ENCODE peak calls at places on chromosome 22, in ten cellular contexts. One of them, this sample, is unnamed.

GRCh38 chr22:43985532-43985931 is 30.3 kb downstream of the SAMM50 start:
- DNase-seq in GM12878: no peak
- DNase-seq in GM12891: no peak
- DNase-seq in stomach: no peak
- DNase-seq in A549: no peak
- DNase-seq in uterus: no peak
- DNase-seq in lower leg skin: peak
- DNase-seq in suprapubic skin: no peak
- DNase-seq in transverse colon: no peak
- DNase-seq in gastrocnemius medialis: peak
- DNase-seq in this sample: no peak

GRCh38 chr22:36922752-36923457 is 9.5 kb downstream of the CSF2RB start:
- DNase-seq in GM12878: no peak
- DNase-seq in GM12891: no peak
- DNase-seq in stomach: no peak
- DNase-seq in A549: no peak
- DNase-seq in uterus: no peak
- DNase-seq in lower leg skin: peak
- DNase-seq in suprapubic skin: no peak
- DNase-seq in transverse colon: no peak
- DNase-seq in gastrocnemius medialis: no peak
- DNase-seq in this sample: no peak

GRCh38 chr22:27927608-27928007 is 8.6 kb upstream of the PITPNB start:
- DNase-seq in GM12878: no peak
- DNase-seq in GM12891: no peak
- DNase-seq in stomach: no peak
- DNase-seq in A549: no peak
- DNase-seq in uterus: no peak
- DNase-seq in lower leg skin: no peak
- DNase-seq in suprapubic skin: no peak
- DNase-seq in transverse colon: no peak
- DNase-seq in gastrocnemius medialis: no peak
- DNase-seq in this sample: no peak

GRCh38 chr22:36546092-36546804 is 17.3 kb upstream of the EIF3D start:
- DNase-seq in GM12878: no peak
- DNase-seq in GM12891: peak
- DNase-seq in stomach: no peak
- DNase-seq in A549: peak
- DNase-seq in uterus: no peak
- DNase-seq in lower leg skin: no peak
- DNase-seq in suprapubic skin: no peak
- DNase-seq in transverse colon: peak
- DNase-seq in gastrocnemius medialis: no peak
- DNase-seq in this sample: peak

GRCh38 chr22:47619631-47620030 is 857.2 kb downstream of the TBC1D22A start:
- DNase-seq in GM12878: no peak
- DNase-seq in GM12891: no peak
- DNase-seq in stomach: peak
- DNase-seq in A549: no peak
- DNase-seq in uterus: no peak
- DNase-seq in lower leg skin: peak
- DNase-seq in suprapubic skin: peak
- DNase-seq in transverse colon: no peak
- DNase-seq in gastrocnemius medialis: no peak
- DNase-seq in this sample: no peak

GRCh38 chr22:26086359-26086758 is 82.9 kb upstream of the SEZ6L start:
- DNase-seq in GM12878: no peak
- DNase-seq in GM12891: no peak
- DNase-seq in stomach: no peak
- DNase-seq in A549: no peak
- DNase-seq in uterus: no peak
- DNase-seq in lower leg skin: no peak
- DNase-seq in suprapubic skin: no peak
- DNase-seq in transverse colon: no peak
- DNase-seq in gastrocnemius medialis: no peak
- DNase-seq in this sample: no peak

GRCh38 chr22:20661473-20661872 is 112.4 kb upstream of the SERPIND1 start:
- DNase-seq in GM12878: no peak
- DNase-seq in GM12891: no peak
- DNase-seq in stomach: no peak
- DNase-seq in A549: no peak
- DNase-seq in uterus: no peak
- DNase-seq in lower leg skin: no peak
- DNase-seq in suprapubic skin: no peak
- DNase-seq in transverse colon: no peak
- DNase-seq in gastrocnemius medialis: no peak
- DNase-seq in this sample: no peak

GRCh38 chr22:33605686-33606085 is 314.6 kb downstream of the LARGE1 start:
- DNase-seq in GM12878: no peak
- DNase-seq in GM12891: no peak
- DNase-seq in stomach: peak
- DNase-seq in A549: no peak
- DNase-seq in uterus: no peak
- DNase-seq in lower leg skin: no peak
- DNase-seq in suprapubic skin: no peak
- DNase-seq in transverse colon: no peak
- DNase-seq in gastrocnemius medialis: peak
- DNase-seq in this sample: no peak

GRCh38 chr22:42520663-42521546 is 1.3 kb upstream of the RRP7A start:
- DNase-seq in GM12878: no peak
- DNase-seq in GM12891: no peak
- DNase-seq in stomach: peak
- DNase-seq in A549: no peak
- DNase-seq in uterus: no peak
- DNase-seq in lower leg skin: no peak
- DNase-seq in suprapubic skin: no peak
- DNase-seq in transverse colon: no peak
- DNase-seq in gastrocnemius medialis: no peak
- DNase-seq in this sample: no peak

GRCh38 chr22:32531955-32532818 is 57.6 kb downstream of the FBXO7 start:
- DNase-seq in GM12878: no peak
- DNase-seq in GM12891: no peak
- DNase-seq in stomach: peak
- DNase-seq in A549: no peak
- DNase-seq in uterus: peak
- DNase-seq in lower leg skin: peak
- DNase-seq in suprapubic skin: peak
- DNase-seq in transverse colon: peak
- DNase-seq in gastrocnemius medialis: peak
- DNase-seq in this sample: no peak

GRCh38 chr22:47605441-47605840 is 843.0 kb downstream of the TBC1D22A start:
- DNase-seq in GM12878: no peak
- DNase-seq in GM12891: no peak
- DNase-seq in stomach: peak
- DNase-seq in A549: no peak
- DNase-seq in uterus: no peak
- DNase-seq in lower leg skin: peak
- DNase-seq in suprapubic skin: peak
- DNase-seq in transverse colon: no peak
- DNase-seq in gastrocnemius medialis: no peak
- DNase-seq in this sample: no peak

GRCh38 chr22:37088108-37088605 is 21.4 kb downstream of the TMPRSS6 start:
- DNase-seq in GM12878: no peak
- DNase-seq in GM12891: no peak
- DNase-seq in stomach: no peak
- DNase-seq in A549: peak
- DNase-seq in uterus: no peak
- DNase-seq in lower leg skin: no peak
- DNase-seq in suprapubic skin: no peak
- DNase-seq in transverse colon: no peak
- DNase-seq in gastrocnemius medialis: no peak
- DNase-seq in this sample: peak

GRCh38 chr22:48849963-48850657 is 977.6 kb downstream of the BRD1 start:
- DNase-seq in GM12878: no peak
- DNase-seq in GM12891: no peak
- DNase-seq in stomach: no peak
- DNase-seq in A549: no peak
- DNase-seq in uterus: no peak
- DNase-seq in lower leg skin: no peak
- DNase-seq in suprapubic skin: no peak
- DNase-seq in transverse colon: no peak
- DNase-seq in gastrocnemius medialis: no peak
- DNase-seq in this sample: no peak

GRCh38 chr22:44172370-44173108 is 8.2 kb upstream of the PARVG start:
- DNase-seq in GM12878: no peak
- DNase-seq in GM12891: peak
- DNase-seq in stomach: peak
- DNase-seq in A549: no peak
- DNase-seq in uterus: no peak
- DNase-seq in lower leg skin: peak
- DNase-seq in suprapubic skin: no peak
- DNase-seq in transverse colon: peak
- DNase-seq in gastrocnemius medialis: peak
- DNase-seq in this sample: peak

GRCh38 chr22:37418627-37419369 is 8.5 kb downstream of the ELFN2 start:
- DNase-seq in GM12878: no peak
- DNase-seq in GM12891: no peak
- DNase-seq in stomach: no peak
- DNase-seq in A549: no peak
- DNase-seq in uterus: no peak
- DNase-seq in lower leg skin: no peak
- DNase-seq in suprapubic skin: no peak
- DNase-seq in transverse colon: peak
- DNase-seq in gastrocnemius medialis: no peak
- DNase-seq in this sample: no peak

GRCh38 chr22:23282089-23282501 is 101.8 kb downstream of the BCR start:
- DNase-seq in GM12878: no peak
- DNase-seq in GM12891: no peak
- DNase-seq in stomach: peak
- DNase-seq in A549: peak
- DNase-seq in uterus: peak
- DNase-seq in lower leg skin: peak
- DNase-seq in suprapubic skin: no peak
- DNase-seq in transverse colon: peak
- DNase-seq in gastrocnemius medialis: peak
- DNase-seq in this sample: no peak
- TF ChIP-seq POLR2A in GM12878: no peak
- TF ChIP-seq POLR2A in GM12891: no peak
- TF ChIP-seq POLR2A in stomach: no peak
- TF ChIP-seq POLR2A in A549: no peak
- TF ChIP-seq POLR2A in uterus: peak
- TF ChIP-seq POLR2A in lower leg skin: no peak
- TF ChIP-seq POLR2A in suprapubic skin: no peak
- TF ChIP-seq POLR2A in transverse colon: no peak
- TF ChIP-seq POLR2A in gastrocnemius medialis: no peak
- TF ChIP-seq POLR2A in this sample: no peak

GRCh38 chr22:29553391-29554224 is at the start of gene THOC5:
- DNase-seq in GM12878: peak
- DNase-seq in GM12891: peak
- DNase-seq in stomach: peak
- DNase-seq in A549: peak
- DNase-seq in uterus: peak
- DNase-seq in lower leg skin: peak
- DNase-seq in suprapubic skin: peak
- DNase-seq in transverse colon: peak
- DNase-seq in gastrocnemius medialis: peak
- DNase-seq in this sample: peak
- TF ChIP-seq POLR2A in GM12878: peak
- TF ChIP-seq POLR2A in GM12891: peak
- TF ChIP-seq POLR2A in stomach: no peak
- TF ChIP-seq POLR2A in A549: peak
- TF ChIP-seq POLR2A in uterus: peak
- TF ChIP-seq POLR2A in lower leg skin: no peak
- TF ChIP-seq POLR2A in suprapubic skin: peak
- TF ChIP-seq POLR2A in transverse colon: peak
- TF ChIP-seq POLR2A in gastrocnemius medialis: peak
- TF ChIP-seq POLR2A in this sample: peak

DNA sequence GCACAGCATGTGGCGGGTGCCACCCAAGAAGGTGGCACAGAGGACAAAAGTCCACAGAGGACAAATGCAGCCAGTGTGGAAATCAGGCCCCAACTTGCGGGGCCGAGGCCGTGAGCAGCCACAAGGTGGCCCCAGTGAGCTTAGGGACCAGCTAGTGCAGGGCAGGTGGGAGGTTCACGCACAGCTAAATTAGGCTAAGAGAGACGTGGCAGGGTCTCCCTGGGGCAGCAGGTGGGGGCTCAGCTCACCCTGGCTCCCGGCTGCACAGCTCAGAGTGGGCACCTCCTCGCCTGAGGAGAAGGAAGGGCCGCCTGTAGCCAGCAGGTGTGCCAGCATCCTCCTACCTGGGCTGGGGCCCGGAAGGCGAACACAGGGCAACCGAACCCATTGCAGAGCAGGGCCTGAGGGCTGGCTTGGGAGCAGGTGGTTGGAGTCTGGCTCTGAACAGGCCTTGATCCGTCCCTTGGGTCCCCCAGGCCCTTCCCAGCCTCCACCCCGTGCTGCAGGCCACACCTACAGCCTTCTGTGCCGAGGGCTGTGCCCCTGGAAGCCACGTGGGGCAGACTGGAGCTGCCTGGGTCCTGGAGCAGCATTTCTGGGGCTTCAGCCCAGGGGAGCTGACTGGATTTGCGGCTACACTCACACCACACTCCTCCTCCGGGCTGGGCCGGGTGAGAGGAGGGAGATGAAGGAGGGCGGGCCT is 26.1 kb upstream of the CELSR1 start:
- DNase-seq in GM12878: no peak
- DNase-seq in GM12891: peak
- DNase-seq in stomach: peak
- DNase-seq in A549: peak
- DNase-seq in uterus: no peak
- DNase-seq in lower leg skin: no peak
- DNase-seq in suprapubic skin: no peak
- DNase-seq in transverse colon: peak
- DNase-seq in gastrocnemius medialis: peak
- DNase-seq in this sample: peak
- TF ChIP-seq POLR2A in GM12878: no peak
- TF ChIP-seq POLR2A in GM12891: no peak
- TF ChIP-seq POLR2A in stomach: no peak
- TF ChIP-seq POLR2A in A549: no peak
- TF ChIP-seq POLR2A in uterus: no peak
- TF ChIP-seq POLR2A in lower leg skin: no peak
- TF ChIP-seq POLR2A in suprapubic skin: no peak
- TF ChIP-seq POLR2A in transverse colon: no peak
- TF ChIP-seq POLR2A in gastrocnemius medialis: no peak
- TF ChIP-seq POLR2A in this sample: no peak

DNA sequence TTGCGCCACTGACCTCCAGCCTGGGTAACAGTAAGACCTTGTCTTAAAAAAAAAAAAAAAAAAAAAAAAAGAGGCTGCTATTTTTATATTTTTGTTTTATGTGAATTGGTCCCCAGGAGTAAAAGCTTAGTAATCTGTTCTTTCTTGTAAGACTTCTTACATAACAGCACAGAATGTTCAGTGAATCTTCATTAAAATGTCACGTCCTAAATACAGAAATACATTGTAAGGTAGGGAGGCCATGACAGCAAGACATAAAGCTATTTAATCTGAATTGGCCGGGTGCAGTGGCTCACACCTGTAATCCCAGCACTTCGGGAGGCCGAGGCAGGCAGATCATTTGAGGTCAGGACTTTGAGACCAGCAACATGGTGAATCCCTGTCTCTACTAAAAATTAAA is 64.2 kb downstream of the BID start:
- DNase-seq in GM12878: no peak
- DNase-seq in GM12891: no peak
- DNase-seq in stomach: no peak
- DNase-seq in A549: no peak
- DNase-seq in uterus: no peak
- DNase-seq in lower leg skin: no peak
- DNase-seq in suprapubic skin: no peak
- DNase-seq in transverse colon: no peak
- DNase-seq in gastrocnemius medialis: no peak
- DNase-seq in this sample: no peak
- TF ChIP-seq POLR2A in GM12878: no peak
- TF ChIP-seq POLR2A in GM12891: no peak
- TF ChIP-seq POLR2A in stomach: no peak
- TF ChIP-seq POLR2A in A549: no peak
- TF ChIP-seq POLR2A in uterus: no peak
- TF ChIP-seq POLR2A in lower leg skin: no peak
- TF ChIP-seq POLR2A in suprapubic skin: no peak
- TF ChIP-seq POLR2A in transverse colon: no peak
- TF ChIP-seq POLR2A in gastrocnemius medialis: no peak
- TF ChIP-seq POLR2A in this sample: no peak

GRCh38 chr22:21677606-21678443 is 12.0 kb downstream of the PPIL2 start:
- DNase-seq in GM12878: no peak
- DNase-seq in GM12891: no peak
- DNase-seq in stomach: no peak
- DNase-seq in A549: no peak
- DNase-seq in uterus: no peak
- DNase-seq in lower leg skin: no peak
- DNase-seq in suprapubic skin: no peak
- DNase-seq in transverse colon: no peak
- DNase-seq in gastrocnemius medialis: no peak
- DNase-seq in this sample: no peak
- TF ChIP-seq POLR2A in GM12878: peak
- TF ChIP-seq POLR2A in GM12891: no peak
- TF ChIP-seq POLR2A in stomach: no peak
- TF ChIP-seq POLR2A in A549: no peak
- TF ChIP-seq POLR2A in uterus: no peak
- TF ChIP-seq POLR2A in lower leg skin: no peak
- TF ChIP-seq POLR2A in suprapubic skin: no peak
- TF ChIP-seq POLR2A in transverse colon: no peak
- TF ChIP-seq POLR2A in gastrocnemius medialis: no peak
- TF ChIP-seq POLR2A in this sample: no peak